ENCODE peak calls at places on chromosomes 1 and 21, in seven cellular contexts. One of them, this sample, is unnamed.

GRCh38 chr21:41634211-41634694 is 126.3 kb upstream of the TMPRSS2 start:
- DNase-seq in bronchial epithelial cell: peak
- DNase-seq in heart left ventricle: no peak
- DNase-seq in psoas muscle: no peak
- DNase-seq in fibroblast of mammary gland: no peak
- DNase-seq in colonic mucosa: peak
- DNase-seq in uterus: no peak
- DNase-seq in this sample: no peak

GRCh38 chr1:167821969-167822685 is 91.8 kb downstream of the ADCY10 start:
- DNase-seq in bronchial epithelial cell: no peak
- DNase-seq in heart left ventricle: no peak
- DNase-seq in psoas muscle: no peak
- DNase-seq in fibroblast of mammary gland: no peak
- DNase-seq in colonic mucosa: no peak
- DNase-seq in uterus: no peak
- DNase-seq in this sample: no peak

GRCh38 chr1:42936309-42937078 is 22.2 kb downstream of the SLC2A1 start:
- DNase-seq in bronchial epithelial cell: peak
- DNase-seq in heart left ventricle: no peak
- DNase-seq in psoas muscle: peak
- DNase-seq in fibroblast of mammary gland: peak
- DNase-seq in colonic mucosa: peak
- DNase-seq in uterus: peak
- DNase-seq in this sample: no peak

GRCh38 chr1:39645411-39646043 is 6.1 kb upstream of the HEYL start:
- DNase-seq in bronchial epithelial cell: no peak
- DNase-seq in heart left ventricle: no peak
- DNase-seq in psoas muscle: no peak
- DNase-seq in fibroblast of mammary gland: no peak
- DNase-seq in colonic mucosa: no peak
- DNase-seq in uterus: no peak
- DNase-seq in this sample: no peak

GRCh38 chr1:199096601-199097000 is 457.8 kb downstream of the PTPRC start:
- DNase-seq in bronchial epithelial cell: peak
- DNase-seq in heart left ventricle: no peak
- DNase-seq in psoas muscle: no peak
- DNase-seq in fibroblast of mammary gland: no peak
- DNase-seq in colonic mucosa: no peak
- DNase-seq in uterus: no peak
- DNase-seq in this sample: no peak

GRCh38 chr1:101816262-101816661 is 180.5 kb downstream of the OLFM3 start:
- DNase-seq in bronchial epithelial cell: no peak
- DNase-seq in heart left ventricle: no peak
- DNase-seq in psoas muscle: no peak
- DNase-seq in fibroblast of mammary gland: no peak
- DNase-seq in colonic mucosa: no peak
- DNase-seq in uterus: no peak
- DNase-seq in this sample: no peak

GRCh38 chr1:20616468-20617156 is 16.6 kb upstream of the PINK1 start:
- DNase-seq in bronchial epithelial cell: no peak
- DNase-seq in heart left ventricle: no peak
- DNase-seq in psoas muscle: peak
- DNase-seq in fibroblast of mammary gland: peak
- DNase-seq in colonic mucosa: no peak
- DNase-seq in uterus: no peak
- DNase-seq in this sample: no peak

GRCh38 chr1:208030320-208031091 is 119.6 kb upstream of the CD34 start:
- DNase-seq in bronchial epithelial cell: no peak
- DNase-seq in heart left ventricle: peak
- DNase-seq in psoas muscle: peak
- DNase-seq in fibroblast of mammary gland: peak
- DNase-seq in colonic mucosa: peak
- DNase-seq in uterus: peak
- DNase-seq in this sample: peak

GRCh38 chr1:50333595-50333974 is 89.7 kb downstream of the DMRTA2 start:
- DNase-seq in bronchial epithelial cell: no peak
- DNase-seq in heart left ventricle: peak
- DNase-seq in psoas muscle: peak
- DNase-seq in fibroblast of mammary gland: peak
- DNase-seq in colonic mucosa: peak
- DNase-seq in uterus: no peak
- DNase-seq in this sample: no peak

GRCh38 chr1:119275930-119276215 is 92.7 kb upstream of the HAO2 start:
- DNase-seq in bronchial epithelial cell: no peak
- DNase-seq in heart left ventricle: no peak
- DNase-seq in psoas muscle: no peak
- DNase-seq in fibroblast of mammary gland: no peak
- DNase-seq in colonic mucosa: no peak
- DNase-seq in uterus: no peak
- DNase-seq in this sample: no peak

GRCh38 chr1:172698224-172698623 is 39.3 kb downstream of the FASLG start:
- DNase-seq in bronchial epithelial cell: peak
- DNase-seq in heart left ventricle: no peak
- DNase-seq in psoas muscle: no peak
- DNase-seq in fibroblast of mammary gland: no peak
- DNase-seq in colonic mucosa: no peak
- DNase-seq in uterus: no peak
- DNase-seq in this sample: no peak
- H3K4me3 ChIP-seq in bronchial epithelial cell: no peak
- H3K4me3 ChIP-seq in heart left ventricle: no peak
- H3K4me3 ChIP-seq in psoas muscle: no peak
- H3K4me3 ChIP-seq in fibroblast of mammary gland: no peak
- H3K4me3 ChIP-seq in colonic mucosa: no peak
- H3K4me3 ChIP-seq in uterus: no peak
- H3K4me3 ChIP-seq in this sample: no peak

GRCh38 chr21:45632165-45632896 is 11.2 kb upstream of the PCBP3 start:
- DNase-seq in bronchial epithelial cell: no peak
- DNase-seq in heart left ventricle: no peak
- DNase-seq in psoas muscle: no peak
- DNase-seq in fibroblast of mammary gland: no peak
- DNase-seq in colonic mucosa: peak
- DNase-seq in uterus: no peak
- DNase-seq in this sample: no peak
- H3K4me3 ChIP-seq in bronchial epithelial cell: no peak
- H3K4me3 ChIP-seq in heart left ventricle: no peak
- H3K4me3 ChIP-seq in psoas muscle: no peak
- H3K4me3 ChIP-seq in fibroblast of mammary gland: no peak
- H3K4me3 ChIP-seq in colonic mucosa: no peak
- H3K4me3 ChIP-seq in uterus: no peak
- H3K4me3 ChIP-seq in this sample: no peak

DNA sequence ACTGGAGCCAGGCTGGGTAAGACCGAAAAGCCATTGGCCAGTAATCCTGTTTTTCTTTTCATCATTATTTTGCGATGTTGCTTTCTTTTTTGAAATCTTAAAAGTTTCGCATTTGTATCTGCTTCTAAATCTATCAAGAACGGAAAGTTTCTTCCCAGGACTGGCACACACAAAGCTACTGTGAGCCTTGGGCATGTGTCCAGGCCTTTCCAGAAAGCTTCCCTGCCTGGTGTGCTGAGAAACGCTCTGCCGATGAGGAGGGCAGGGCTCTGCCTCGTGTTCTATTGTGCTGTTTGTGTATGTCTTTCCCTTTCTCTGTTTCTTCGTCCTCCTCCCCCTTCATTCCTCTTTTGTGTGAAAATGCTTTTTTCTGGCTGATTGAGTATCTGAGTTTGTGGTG is 72.4 kb downstream of the RGL1 start:
- DNase-seq in bronchial epithelial cell: no peak
- DNase-seq in heart left ventricle: peak
- DNase-seq in psoas muscle: peak
- DNase-seq in fibroblast of mammary gland: peak
- DNase-seq in colonic mucosa: no peak
- DNase-seq in uterus: peak
- DNase-seq in this sample: no peak
- H3K4me3 ChIP-seq in bronchial epithelial cell: no peak
- H3K4me3 ChIP-seq in heart left ventricle: no peak
- H3K4me3 ChIP-seq in psoas muscle: peak
- H3K4me3 ChIP-seq in fibroblast of mammary gland: no peak
- H3K4me3 ChIP-seq in colonic mucosa: no peak
- H3K4me3 ChIP-seq in uterus: no peak
- H3K4me3 ChIP-seq in this sample: no peak

GRCh38 chr21:34072145-34073031 is 990 bp upstream of the MRPS6 start:
- DNase-seq in bronchial epithelial cell: no peak
- DNase-seq in heart left ventricle: no peak
- DNase-seq in psoas muscle: peak
- DNase-seq in fibroblast of mammary gland: no peak
- DNase-seq in colonic mucosa: no peak
- DNase-seq in uterus: peak
- DNase-seq in this sample: no peak
- H3K4me3 ChIP-seq in bronchial epithelial cell: peak
- H3K4me3 ChIP-seq in heart left ventricle: peak
- H3K4me3 ChIP-seq in psoas muscle: peak
- H3K4me3 ChIP-seq in fibroblast of mammary gland: peak
- H3K4me3 ChIP-seq in colonic mucosa: peak
- H3K4me3 ChIP-seq in uterus: peak
- H3K4me3 ChIP-seq in this sample: peak

DNA sequence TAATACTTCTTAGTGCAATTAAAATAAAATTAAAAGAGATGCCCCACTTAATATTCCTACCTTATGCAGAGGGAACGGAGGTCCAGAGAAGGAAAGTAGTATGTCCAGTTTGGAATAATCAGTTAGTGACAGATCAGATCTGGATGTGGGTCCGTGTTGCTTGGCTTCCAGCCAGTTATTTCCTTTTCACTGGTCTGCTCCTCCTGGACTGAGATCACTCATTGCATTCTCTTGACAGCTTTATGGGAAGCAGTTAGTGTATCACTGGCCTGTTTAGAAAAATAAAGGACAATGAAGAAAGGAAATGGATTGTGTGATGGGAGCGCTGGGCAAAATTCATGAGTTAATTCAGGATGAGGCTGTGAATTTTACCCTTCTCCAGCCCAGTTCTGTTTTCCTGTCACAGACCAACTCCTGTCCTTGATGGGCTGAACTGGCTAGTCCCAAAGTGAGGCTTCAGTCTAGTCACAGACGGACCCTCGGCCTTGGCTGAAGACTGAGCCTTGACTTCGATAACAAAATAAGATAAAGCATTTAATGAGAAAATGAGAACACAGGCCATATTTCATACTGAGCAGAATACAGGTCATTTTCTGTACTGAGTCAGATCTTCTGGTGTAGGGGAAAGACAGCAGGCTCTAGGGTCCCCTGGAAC is 85.2 kb upstream of the TRABD2B start:
- DNase-seq in bronchial epithelial cell: no peak
- DNase-seq in heart left ventricle: no peak
- DNase-seq in psoas muscle: no peak
- DNase-seq in fibroblast of mammary gland: no peak
- DNase-seq in colonic mucosa: no peak
- DNase-seq in uterus: peak
- DNase-seq in this sample: no peak
- H3K4me3 ChIP-seq in bronchial epithelial cell: no peak
- H3K4me3 ChIP-seq in heart left ventricle: no peak
- H3K4me3 ChIP-seq in psoas muscle: no peak
- H3K4me3 ChIP-seq in fibroblast of mammary gland: no peak
- H3K4me3 ChIP-seq in colonic mucosa: no peak
- H3K4me3 ChIP-seq in uterus: no peak
- H3K4me3 ChIP-seq in this sample: no peak

GRCh38 chr1:214551436-214552173 is at the start of gene PTPN14:
- DNase-seq in bronchial epithelial cell: peak
- DNase-seq in heart left ventricle: peak
- DNase-seq in psoas muscle: peak
- DNase-seq in fibroblast of mammary gland: peak
- DNase-seq in colonic mucosa: peak
- DNase-seq in uterus: peak
- DNase-seq in this sample: peak
- H3K4me3 ChIP-seq in bronchial epithelial cell: peak
- H3K4me3 ChIP-seq in heart left ventricle: peak
- H3K4me3 ChIP-seq in psoas muscle: peak
- H3K4me3 ChIP-seq in fibroblast of mammary gland: peak
- H3K4me3 ChIP-seq in colonic mucosa: peak
- H3K4me3 ChIP-seq in uterus: peak
- H3K4me3 ChIP-seq in this sample: peak

DNA sequence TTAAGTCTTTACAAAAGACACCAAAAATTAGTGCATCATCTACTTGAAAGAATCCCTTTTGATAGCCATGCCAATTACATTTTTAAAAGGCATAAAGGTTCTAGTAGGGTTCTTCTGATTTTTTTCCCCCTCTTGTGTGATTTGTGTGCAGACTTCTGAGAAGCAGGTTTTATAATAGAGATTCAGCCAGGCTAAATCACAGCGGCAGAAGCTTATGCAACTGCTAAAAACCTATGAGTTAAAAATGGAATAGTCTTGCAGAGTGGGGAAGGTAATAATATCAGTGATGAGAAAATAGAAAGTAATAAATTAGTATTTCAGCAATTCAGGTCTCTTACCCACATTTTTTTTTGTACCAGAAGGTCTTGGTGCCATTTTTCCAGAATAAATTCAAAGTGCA is 17.7 kb downstream of the STUM start:
- DNase-seq in bronchial epithelial cell: no peak
- DNase-seq in heart left ventricle: no peak
- DNase-seq in psoas muscle: no peak
- DNase-seq in fibroblast of mammary gland: no peak
- DNase-seq in colonic mucosa: no peak
- DNase-seq in uterus: no peak
- DNase-seq in this sample: no peak
- H3K4me3 ChIP-seq in bronchial epithelial cell: no peak
- H3K4me3 ChIP-seq in heart left ventricle: no peak
- H3K4me3 ChIP-seq in psoas muscle: no peak
- H3K4me3 ChIP-seq in fibroblast of mammary gland: no peak
- H3K4me3 ChIP-seq in colonic mucosa: no peak
- H3K4me3 ChIP-seq in uterus: no peak
- H3K4me3 ChIP-seq in this sample: no peak

GRCh38 chr1:115527746-115528145 is 114.0 kb upstream of the VANGL1 start:
- DNase-seq in bronchial epithelial cell: peak
- DNase-seq in heart left ventricle: no peak
- DNase-seq in psoas muscle: no peak
- DNase-seq in fibroblast of mammary gland: no peak
- DNase-seq in colonic mucosa: no peak
- DNase-seq in uterus: no peak
- DNase-seq in this sample: no peak

GRCh38 chr1:115534106-115534505 is 107.7 kb upstream of the VANGL1 start:
- DNase-seq in bronchial epithelial cell: no peak
- DNase-seq in heart left ventricle: no peak
- DNase-seq in psoas muscle: no peak
- DNase-seq in fibroblast of mammary gland: no peak
- DNase-seq in colonic mucosa: no peak
- DNase-seq in uterus: no peak
- DNase-seq in this sample: no peak

GRCh38 chr1:115529216-115529897 is 112.4 kb upstream of the VANGL1 start:
- DNase-seq in bronchial epithelial cell: peak
- DNase-seq in heart left ventricle: no peak
- DNase-seq in psoas muscle: no peak
- DNase-seq in fibroblast of mammary gland: peak
- DNase-seq in colonic mucosa: no peak
- DNase-seq in uterus: no peak
- DNase-seq in this sample: no peak

GRCh38 chr1:115530407-115530806 is 111.4 kb upstream of the VANGL1 start:
- DNase-seq in bronchial epithelial cell: peak
- DNase-seq in heart left ventricle: no peak
- DNase-seq in psoas muscle: no peak
- DNase-seq in fibroblast of mammary gland: peak
- DNase-seq in colonic mucosa: no peak
- DNase-seq in uterus: no peak
- DNase-seq in this sample: peak

DNA sequence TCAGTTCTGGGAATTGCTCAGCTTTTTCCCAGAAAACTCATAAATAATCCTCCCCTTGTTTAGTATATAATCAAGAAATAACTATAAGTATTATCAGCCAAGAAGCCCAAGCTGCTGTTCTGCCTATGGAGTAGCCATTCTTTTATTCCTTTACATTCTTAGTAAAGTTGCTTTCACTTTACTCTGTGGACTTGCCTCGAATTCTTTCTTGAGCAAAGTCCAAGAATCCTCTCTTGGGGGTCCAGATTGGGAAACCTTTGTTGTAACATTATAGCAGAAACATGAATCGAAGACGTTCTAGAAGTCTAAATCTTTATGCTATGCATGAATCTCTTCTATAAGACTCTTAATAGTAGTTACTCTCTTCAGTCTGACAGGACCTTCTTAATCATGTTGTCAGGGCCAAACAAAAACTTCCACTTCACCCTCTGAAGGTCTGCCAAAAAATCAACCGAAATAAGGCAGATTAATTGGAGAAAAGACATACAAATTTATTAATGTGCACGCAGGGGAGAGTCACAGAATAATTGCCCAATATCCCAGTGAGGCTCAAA is 109.9 kb upstream of the VANGL1 start:
- DNase-seq in bronchial epithelial cell: no peak
- DNase-seq in heart left ventricle: no peak
- DNase-seq in psoas muscle: no peak
- DNase-seq in fibroblast of mammary gland: no peak
- DNase-seq in colonic mucosa: no peak
- DNase-seq in uterus: no peak
- DNase-seq in this sample: no peak
- H3K4me3 ChIP-seq in bronchial epithelial cell: no peak
- H3K4me3 ChIP-seq in heart left ventricle: no peak
- H3K4me3 ChIP-seq in psoas muscle: no peak
- H3K4me3 ChIP-seq in fibroblast of mammary gland: no peak
- H3K4me3 ChIP-seq in colonic mucosa: no peak
- H3K4me3 ChIP-seq in uterus: no peak
- H3K4me3 ChIP-seq in this sample: no peak